ENCODE peak calls at places on chromosomes 2 and 18, in nine cellular contexts. B, E, N, J, D, T, A, S and X are unnamed samples.
A peak's percentile ranks its signal among the peaks of the same experiment; 100 is the strongest.

GRCh38 chr18:13216732-13217465 is 1.7 kb upstream of the LDLRAD4 start:
- DNase-seq in B (no peak), E (peak; percentile 86), N (peak; percentile 91), J (peak; percentile 88), D (peak; percentile 66), T (peak; percentile 45), A (no peak), S (no peak), X (no peak)

GRCh38 chr18:37294951-37295350 is 270.6 kb downstream of the CELF4 start:
- DNase-seq in B (peak; percentile 13), E (no peak), N (peak; percentile 72), J (no peak), D (no peak), T (no peak), A (no peak), S (no peak), X (peak; percentile 46)

GRCh38 chr18:6807504-6808257 is 78.2 kb downstream of the ARHGAP28 start:
- DNase-seq in B (peak; percentile 22), E (peak; percentile 19), N (no peak), J (no peak), D (no peak), T (no peak), A (no peak), S (no peak), X (no peak)

GRCh38 chr18:41681138-41681881 is 273.7 kb upstream of the PIK3C3 start:
- DNase-seq in B (peak; percentile 30), E (no peak), N (no peak), J (no peak), D (no peak), T (no peak), A (no peak), S (no peak), X (no peak)

GRCh38 chr2:63977904-63978303 is 41.3 kb downstream of the VPS54 start:
- DNase-seq in B (no peak), E (no peak), N (no peak), J (no peak), D (no peak), T (peak; percentile 13), A (no peak), S (no peak), X (no peak)

GRCh38 chr2:14140009-14140408 is 492.5 kb upstream of the LRATD1 start:
- DNase-seq in B (no peak), E (no peak), N (no peak), J (no peak), D (no peak), T (no peak), A (no peak), S (no peak), X (no peak)

GRCh38 chr2:134739879-134740301 is 21.1 kb upstream of the TMEM163 start:
- DNase-seq in B (peak; percentile 22), E (no peak), N (no peak), J (no peak), D (no peak), T (no peak), A (no peak), S (no peak), X (no peak)

GRCh38 chr2:18536100-18536499 is 24.4 kb downstream of the RDH14 start:
- DNase-seq in B (no peak), E (no peak), N (no peak), J (no peak), D (peak; percentile 53), T (no peak), A (peak; percentile 43), S (peak; percentile 60), X (no peak)

GRCh38 chr2:10043256-10043905 is at the start of gene KLF11:
- DNase-seq in B (peak; percentile 69), E (peak; percentile 99), N (peak; percentile 94), J (peak; percentile 98), D (peak; percentile 97), T (peak; percentile 71), A (peak; percentile 75), S (peak; percentile 82), X (no peak)

GRCh38 chr2:120053891-120054290 is 41.0 kb downstream of the EPB41L5 start:
- DNase-seq in B (peak; percentile 16), E (no peak), N (no peak), J (no peak), D (no peak), T (no peak), A (no peak), S (no peak), X (no peak)

GRCh38 chr2:26316845-26317244 is 29.1 kb upstream of the SELENOI start:
- DNase-seq in B (no peak), E (no peak), N (no peak), J (no peak), D (no peak), T (no peak), A (no peak), S (no peak), X (no peak)

GRCh38 chr18:29034113-29034856 is 857.4 kb upstream of the CDH2 start:
- DNase-seq in B (no peak), E (no peak), N (no peak), J (no peak), D (no peak), T (no peak), A (no peak), S (no peak), X (no peak)

GRCh38 chr2:208318127-208318526 is 52.1 kb downstream of the PIKFYVE start:
- DNase-seq in B (no peak), E (no peak), N (no peak), J (no peak), D (no peak), T (no peak), A (no peak), S (no peak), X (no peak)

GRCh38 chr2:74873041-74873440 is 39.1 kb downstream of the HK2 start:
- DNase-seq in B (no peak), E (no peak), N (no peak), J (peak; percentile 6), D (no peak), T (no peak), A (no peak), S (no peak), X (no peak)

GRCh38 chr2:69774984-69775982 is 33.3 kb downstream of the ANXA4 start:
- DNase-seq in B (no peak), E (no peak), N (no peak), J (no peak), D (no peak), T (peak; percentile 18), A (no peak), S (no peak), X (no peak)

GRCh38 chr2:134454426-134454825 is 200.6 kb downstream of the MGAT5 start:
- DNase-seq in B (no peak), E (no peak), N (no peak), J (peak; percentile 40), D (no peak), T (no peak), A (no peak), S (no peak), X (no peak)

GRCh38 chr2:85851253-85851955 is 37.4 kb downstream of the ST3GAL5 start:
- DNase-seq in B (no peak), E (no peak), N (no peak), J (peak; percentile 89), D (peak; percentile 48), T (no peak), A (no peak), S (peak; percentile 61), X (no peak)

GRCh38 chr2:11118761-11119160 is 36.5 kb upstream of the SLC66A3 start:
- DNase-seq in B (no peak), E (no peak), N (no peak), J (no peak), D (no peak), T (no peak), A (no peak), S (no peak), X (no peak)

GRCh38 chr2:73293534-73294171 is at the start of gene EGR4:
- DNase-seq in B (peak; percentile 84), E (peak; percentile 93), N (peak; percentile 95), J (no peak), D (peak; percentile 91), T (peak; percentile 92), A (no peak), S (no peak), X (peak; percentile 59)

GRCh38 chr2:16209799-16210198 is 269.4 kb downstream of the MYCN start:
- DNase-seq in B (no peak), E (no peak), N (no peak), J (no peak), D (no peak), T (no peak), A (no peak), S (no peak), X (no peak)

GRCh38 chr2:109623923-109624322 is 9.8 kb downstream of the SOWAHC start:
- DNase-seq in B (no peak), E (no peak), N (no peak), J (no peak), D (no peak), T (no peak), A (no peak), S (no peak), X (no peak)